ENCODE peak calls at places on chromosomes 6 and 20, in six cellular contexts. J, S, C, N, M and Y are unnamed samples.

GRCh38 chr20:40326794-40327193 is 362.2 kb downstream of the MAFB start:
- DNase-seq in J (no peak), S (no peak), C (no peak), N (no peak), M (no peak), Y (no peak)

GRCh38 chr6:9628819-9629218 is 786.1 kb downstream of the TFAP2A start:
- DNase-seq in J (no peak), S (no peak), C (no peak), N (no peak), M (no peak), Y (no peak)

GRCh38 chr6:42239736-42240375 is 22.2 kb upstream of the MRPS10 start:
- DNase-seq in J (no peak), S (no peak), C (no peak), N (no peak), M (no peak), Y (no peak)

GRCh38 chr6:167509853-167510220 is 185.0 kb downstream of the TTLL2 start:
- DNase-seq in J (no peak), S (no peak), C (no peak), N (no peak), M (no peak), Y (no peak)

GRCh38 chr6:84182001-84182400 is 45.4 kb downstream of the CEP162 start:
- DNase-seq in J (no peak), S (no peak), C (no peak), N (no peak), M (no peak), Y (no peak)

GRCh38 chr6:142716097-142716496 is 228.9 kb downstream of the HIVEP2 start:
- DNase-seq in J (no peak), S (no peak), C (no peak), N (no peak), M (no peak), Y (no peak)

GRCh38 chr6:146593978-146594377 is 4.8 kb upstream of the ADGB start:
- DNase-seq in J (peak; percentile 45), S (no peak), C (no peak), N (no peak), M (no peak), Y (no peak)

GRCh38 chr20:58638467-58639181 is 12.5 kb upstream of the STX16 start:
- DNase-seq in J (no peak), S (no peak), C (no peak), N (peak; percentile 72), M (no peak), Y (peak; percentile 53)

GRCh38 chr20:420721-421574 is 12.8 kb downstream of the RBCK1 start:
- DNase-seq in J (no peak), S (no peak), C (no peak), N (peak; percentile 81), M (no peak), Y (no peak)

GRCh38 chr6:19848465-19848864 is 11.3 kb downstream of the ID4 start:
- DNase-seq in J (no peak), S (no peak), C (no peak), N (no peak), M (no peak), Y (no peak)

GRCh38 chr6:56760842-56761241 is 118.2 kb upstream of the DST start:
- DNase-seq in J (no peak), S (peak; percentile 67), C (no peak), N (no peak), M (no peak), Y (no peak)

GRCh38 chr6:6751197-6751596 is 162.7 kb downstream of the LY86 start:
- DNase-seq in J (no peak), S (no peak), C (no peak), N (no peak), M (no peak), Y (no peak)